ENCODE peak calls at places on chromosomes 2 and 18, in six cellular contexts. A, J, R, F, S and T are unnamed samples.

GRCh38 chr2:240640939-240641338 is 15.7 kb downstream of the GPR35 start:
- DNase-seq in A (no peak), J (no peak), R (peak; percentile 8), F (no peak), S (no peak), T (peak; percentile 55)

GRCh38 chr2:47016172-47016913 is 100.7 kb upstream of the MCFD2 start:
- DNase-seq in A (no peak), J (no peak), R (no peak), F (no peak), S (no peak), T (no peak)

GRCh38 chr18:76252880-76253279 is 242.2 kb downstream of the ZNF516 start:
- DNase-seq in A (no peak), J (no peak), R (no peak), F (no peak), S (no peak), T (no peak)

GRCh38 chr2:173555833-173556232 is 201.2 kb downstream of the CDCA7 start:
- DNase-seq in A (no peak), J (no peak), R (no peak), F (no peak), S (no peak), T (no peak)

GRCh38 chr2:88177556-88177955 is 7.4 kb downstream of the THNSL2 start:
- DNase-seq in A (no peak), J (no peak), R (no peak), F (no peak), S (no peak), T (no peak)

GRCh38 chr18:73549236-73549635 is 598.4 kb downstream of the FBXO15 start:
- DNase-seq in A (no peak), J (no peak), R (no peak), F (no peak), S (no peak), T (no peak)

GRCh38 chr2:11976090-11976489 is 229.7 kb downstream of the LPIN1 start:
- DNase-seq in A (no peak), J (no peak), R (no peak), F (no peak), S (no peak), T (no peak)

GRCh38 chr2:192534076-192534475 is 339.3 kb upstream of the TMEFF2 start:
- DNase-seq in A (no peak), J (no peak), R (no peak), F (no peak), S (no peak), T (no peak)

GRCh38 chr2:228417966-228418365 is 236.5 kb upstream of the SPHKAP start:
- DNase-seq in A (no peak), J (no peak), R (no peak), F (no peak), S (no peak), T (no peak)

GRCh38 chr2:147049888-147050446 is 794.9 kb upstream of the ACVR2A start:
- DNase-seq in A (no peak), J (no peak), R (no peak), F (no peak), S (no peak), T (no peak)

GRCh38 chr2:189153608-189154007 is 26.0 kb downstream of the COL5A2 start:
- DNase-seq in A (no peak), J (no peak), R (no peak), F (no peak), S (no peak), T (no peak)

GRCh38 chr2:216539120-216539519 is 40.5 kb downstream of the RPL37A start:
- DNase-seq in A (no peak), J (no peak), R (no peak), F (no peak), S (no peak), T (no peak)

GRCh38 chr2:181985632-181986205 is at the start of gene PPP1R1C:
- DNase-seq in A (no peak), J (no peak), R (no peak), F (no peak), S (no peak), T (no peak)

GRCh38 chr18:44589709-44590108 is 91.0 kb upstream of the SETBP1 start:
- DNase-seq in A (no peak), J (no peak), R (no peak), F (no peak), S (no peak), T (no peak)

GRCh38 chr2:45011621-45012602 is 2.7 kb upstream of the SIX2 start:
- DNase-seq in A (no peak), J (no peak), R (no peak), F (no peak), S (no peak), T (no peak)

GRCh38 chr18:48959921-48960920 is 9.5 kb upstream of the SMAD7 start:
- DNase-seq in A (no peak), J (no peak), R (peak; percentile 54), F (no peak), S (no peak), T (no peak)

GRCh38 chr2:163863073-163863472 is 127.3 kb upstream of the FIGN start:
- DNase-seq in A (no peak), J (no peak), R (no peak), F (no peak), S (no peak), T (no peak)

GRCh38 chr2:230751062-230751461 is 38.4 kb downstream of the CAB39 start:
- DNase-seq in A (no peak), J (no peak), R (no peak), F (no peak), S (no peak), T (no peak)

GRCh38 chr2:142220239-142220638 is 89.4 kb upstream of the LRP1B start:
- DNase-seq in A (no peak), J (no peak), R (no peak), F (no peak), S (no peak), T (no peak)

GRCh38 chr2:236712961-236713673 is 143.5 kb downstream of the ACKR3 start:
- DNase-seq in A (no peak), J (no peak), R (no peak), F (no peak), S (no peak), T (no peak)

GRCh38 chr2:20620271-20620681 is 30.6 kb downstream of the HS1BP3 start:
- DNase-seq in A (no peak), J (no peak), R (no peak), F (no peak), S (peak; percentile 27), T (no peak)